ENCODE peak calls at places on chromosome 19, in ten cellular contexts. T, I, A, G, X, K, R, V, Q and H are unnamed samples.
A peak's percentile ranks its signal among the peaks of the same experiment; 100 is the strongest.

GRCh38 chr19:7117248-7117647 is 47.7 kb downstream of the ZNF557 start:
- DNase-seq in T (no peak), I (no peak), A (no peak), G (no peak), X (no peak), K (no peak), R (no peak), V (no peak), Q (no peak), H (no peak)

GRCh38 chr19:54021932-54022331 is 30.5 kb downstream of the CACNG6 start:
- DNase-seq in T (no peak), I (no peak), A (no peak), G (no peak), X (no peak), K (no peak), R (no peak), V (no peak), Q (no peak), H (no peak)

GRCh38 chr19:15466851-15467733 is 2.7 kb upstream of the RASAL3 start:
- DNase-seq in T (peak; percentile 55), I (no peak), A (no peak), G (no peak), X (peak; percentile 37), K (peak; percentile 39), R (peak; percentile 71), V (no peak), Q (no peak), H (no peak)

GRCh38 chr19:15421726-15422260 is 3.0 kb upstream of the AKAP8L start:
- DNase-seq in T (no peak), I (no peak), A (no peak), G (no peak), X (no peak), K (no peak), R (no peak), V (no peak), Q (no peak), H (no peak)

GRCh38 chr19:6236310-6237291 is 43.2 kb downstream of the MLLT1 start:
- DNase-seq in T (no peak), I (no peak), A (no peak), G (no peak), X (no peak), K (no peak), R (no peak), V (no peak), Q (no peak), H (no peak)

GRCh38 chr19:18532208-18532890 is 10.5 kb upstream of the ELL start:
- DNase-seq in T (no peak), I (no peak), A (no peak), G (no peak), X (no peak), K (no peak), R (no peak), V (no peak), Q (no peak), H (no peak)

GRCh38 chr19:16051254-16052025 is 24.9 kb upstream of the TPM4 start:
- DNase-seq in T (peak; percentile 59), I (peak; percentile 32), A (no peak), G (no peak), X (no peak), K (peak; percentile 28), R (peak; percentile 33), V (no peak), Q (peak; percentile 16), H (no peak)

GRCh38 chr19:23823952-23824389 is 65.3 kb upstream of the ZNF681 start:
- DNase-seq in T (peak; percentile 96), I (no peak), A (no peak), G (no peak), X (no peak), K (no peak), R (peak; percentile 52), V (peak; percentile 4), Q (peak; percentile 3), H (no peak)

GRCh38 chr19:56566904-56567273 is 379 bp upstream of the ZNF470 start:
- DNase-seq in T (no peak), I (no peak), A (no peak), G (no peak), X (peak; percentile 36), K (no peak), R (peak; percentile 45), V (no peak), Q (peak; percentile 1), H (no peak)

GRCh38 chr19:16247353-16248182 is 49.9 kb downstream of the AP1M1 start:
- DNase-seq in T (peak; percentile 85), I (peak; percentile 73), A (peak; percentile 56), G (peak; percentile 47), X (peak; percentile 83), K (peak; percentile 81), R (peak; percentile 81), V (peak; percentile 92), Q (peak; percentile 71), H (peak; percentile 16)

GRCh38 chr19:1826557-1827521 is 14.8 kb upstream of the ATP8B3 start:
- DNase-seq in T (no peak), I (no peak), A (no peak), G (no peak), X (no peak), K (no peak), R (no peak), V (no peak), Q (no peak), H (no peak)

GRCh38 chr19:50387176-50387867 is 3.2 kb downstream of the POLD1 start:
- DNase-seq in T (no peak), I (no peak), A (no peak), G (no peak), X (no peak), K (no peak), R (peak; percentile 68), V (no peak), Q (no peak), H (no peak)